ENCODE peak calls at places on chromosome 21, in nine cellular contexts. One of them, this sample, is unnamed. For H3K9me3, the result is how much of the 10 kb centered on the place peaks cover.

GRCh38 chr21:46122241-46122671 is 24.3 kb downstream of the COL6A2 start:
- DNase-seq in cardiac muscle cell: peak
- DNase-seq in SK-N-SH: no peak
- DNase-seq in aorta: peak
- DNase-seq in PC-9: no peak
- DNase-seq in CD4-positive, CD25-positive, alpha-beta regulatory T cell: no peak
- DNase-seq in heart right ventricle: peak
- DNase-seq in transverse colon: peak
- DNase-seq in IMR-90: peak
- DNase-seq in this sample: peak

GRCh38 chr21:28671549-28672195 is 321.0 kb downstream of the LTN1 start:
- DNase-seq in transverse colon: no peak
- DNase-seq in CD4-positive, CD25-positive, alpha-beta regulatory T cell: no peak
- DNase-seq in IMR-90: no peak
- DNase-seq in PC-9: no peak
- DNase-seq in heart right ventricle: no peak
- DNase-seq in cardiac muscle cell: no peak
- DNase-seq in SK-N-SH: no peak
- DNase-seq in aorta: no peak
- DNase-seq in this sample: no peak

GRCh38 chr21:16407403-16408279 is 677.9 kb downstream of the USP25 start:
- DNase-seq in SK-N-SH: peak
- DNase-seq in IMR-90: no peak
- DNase-seq in transverse colon: no peak
- DNase-seq in heart right ventricle: no peak
- DNase-seq in cardiac muscle cell: no peak
- DNase-seq in aorta: no peak
- DNase-seq in PC-9: no peak
- DNase-seq in CD4-positive, CD25-positive, alpha-beta regulatory T cell: no peak
- DNase-seq in this sample: no peak

GRCh38 chr21:27571706-27572105 is 604.8 kb upstream of the ADAMTS5 start:
- DNase-seq in heart right ventricle: no peak
- DNase-seq in PC-9: no peak
- DNase-seq in aorta: no peak
- DNase-seq in CD4-positive, CD25-positive, alpha-beta regulatory T cell: no peak
- DNase-seq in transverse colon: no peak
- DNase-seq in SK-N-SH: no peak
- DNase-seq in IMR-90: peak
- DNase-seq in cardiac muscle cell: no peak
- DNase-seq in this sample: no peak

GRCh38 chr21:42398414-42399030 is 2.7 kb upstream of the TMPRSS3 start:
- DNase-seq in SK-N-SH: no peak
- DNase-seq in aorta: peak
- DNase-seq in PC-9: no peak
- DNase-seq in IMR-90: no peak
- DNase-seq in CD4-positive, CD25-positive, alpha-beta regulatory T cell: no peak
- DNase-seq in cardiac muscle cell: no peak
- DNase-seq in transverse colon: no peak
- DNase-seq in heart right ventricle: no peak
- DNase-seq in this sample: no peak

GRCh38 chr21:45844181-45844580 is 137.4 kb upstream of the COL6A1 start:
- DNase-seq in aorta: peak
- DNase-seq in transverse colon: no peak
- DNase-seq in heart right ventricle: no peak
- DNase-seq in CD4-positive, CD25-positive, alpha-beta regulatory T cell: no peak
- DNase-seq in SK-N-SH: no peak
- DNase-seq in PC-9: no peak
- DNase-seq in cardiac muscle cell: no peak
- DNase-seq in IMR-90: no peak
- DNase-seq in this sample: peak

GRCh38 chr21:41361786-41362604 is at the start of gene MX2:
- DNase-seq in heart right ventricle: peak
- DNase-seq in PC-9: peak
- DNase-seq in cardiac muscle cell: peak
- DNase-seq in IMR-90: peak
- DNase-seq in transverse colon: peak
- DNase-seq in SK-N-SH: no peak
- DNase-seq in CD4-positive, CD25-positive, alpha-beta regulatory T cell: peak
- DNase-seq in aorta: peak
- DNase-seq in this sample: no peak

GRCh38 chr21:46317710-46318463 is 5.8 kb downstream of the C21orf58 start:
- DNase-seq in heart right ventricle: peak
- DNase-seq in SK-N-SH: no peak
- DNase-seq in CD4-positive, CD25-positive, alpha-beta regulatory T cell: no peak
- DNase-seq in PC-9: peak
- DNase-seq in cardiac muscle cell: no peak
- DNase-seq in aorta: no peak
- DNase-seq in transverse colon: peak
- DNase-seq in IMR-90: no peak
- DNase-seq in this sample: no peak

GRCh38 chr21:27649323-27649722 is 682.4 kb upstream of the ADAMTS5 start:
- DNase-seq in heart right ventricle: no peak
- DNase-seq in transverse colon: no peak
- DNase-seq in IMR-90: peak
- DNase-seq in aorta: no peak
- DNase-seq in PC-9: no peak
- DNase-seq in CD4-positive, CD25-positive, alpha-beta regulatory T cell: no peak
- DNase-seq in SK-N-SH: no peak
- DNase-seq in cardiac muscle cell: peak
- DNase-seq in this sample: no peak

DNA sequence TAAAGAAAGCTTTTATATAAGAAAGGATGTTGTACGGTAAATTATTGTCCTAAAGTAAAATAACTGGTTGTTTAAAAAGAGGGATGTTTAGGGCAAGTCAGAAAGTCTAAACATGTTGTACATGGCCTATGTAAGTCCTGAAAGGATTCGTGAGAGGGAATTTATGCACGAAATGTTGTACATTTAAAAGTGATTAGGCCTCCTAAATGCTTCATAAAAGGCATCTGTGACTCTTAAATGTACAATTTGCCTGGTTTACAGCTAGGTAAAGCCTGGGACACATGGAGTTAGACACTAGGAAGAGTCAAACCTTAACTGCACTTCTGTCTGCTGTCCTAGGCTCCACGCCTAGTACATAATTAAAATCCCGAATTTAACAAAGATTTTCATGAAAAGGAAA is 9.7 kb downstream of the KRTAP13-3 start:
- DNase-seq in cardiac muscle cell: no peak
- DNase-seq in CD4-positive, CD25-positive, alpha-beta regulatory T cell: no peak
- DNase-seq in aorta: no peak
- DNase-seq in SK-N-SH: no peak
- DNase-seq in PC-9: no peak
- DNase-seq in heart right ventricle: no peak
- DNase-seq in IMR-90: no peak
- DNase-seq in transverse colon: no peak
- DNase-seq in this sample: no peak
- H3K9me3 ChIP-seq in cardiac muscle cell: under half
- H3K9me3 ChIP-seq in CD4-positive, CD25-positive, alpha-beta regulatory T cell: under half
- H3K9me3 ChIP-seq in aorta: under half
- H3K9me3 ChIP-seq in SK-N-SH: under half
- H3K9me3 ChIP-seq in PC-9: under half
- H3K9me3 ChIP-seq in heart right ventricle: under half
- H3K9me3 ChIP-seq in IMR-90: under half
- H3K9me3 ChIP-seq in transverse colon: under half
- H3K9me3 ChIP-seq in this sample: under half

DNA sequence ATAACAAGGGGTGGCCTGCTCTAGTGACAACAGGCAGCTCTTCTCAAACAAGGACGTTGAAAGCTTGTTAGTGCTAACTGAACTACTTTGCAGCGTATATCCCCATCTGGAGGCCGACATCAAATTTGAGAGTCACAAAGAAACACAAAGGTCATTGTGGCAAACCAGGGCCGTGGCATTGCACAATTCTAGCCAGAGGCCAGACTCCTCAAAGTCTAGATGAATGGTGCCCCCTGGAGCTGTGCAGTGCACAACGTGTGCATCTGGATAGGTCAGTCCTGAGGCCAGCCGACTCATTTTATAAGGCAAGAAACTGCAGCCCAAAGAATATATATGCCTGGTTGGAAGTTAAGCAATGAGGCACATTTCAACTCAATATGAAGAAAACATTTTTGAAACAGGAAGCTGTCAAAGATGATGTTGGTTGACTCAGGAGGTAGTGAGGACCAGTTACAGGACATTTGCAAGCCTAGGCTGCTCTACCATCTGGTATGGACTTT is 459.3 kb upstream of the RUNX1 start:
- DNase-seq in IMR-90: peak
- DNase-seq in aorta: no peak
- DNase-seq in PC-9: peak
- DNase-seq in CD4-positive, CD25-positive, alpha-beta regulatory T cell: no peak
- DNase-seq in transverse colon: peak
- DNase-seq in cardiac muscle cell: peak
- DNase-seq in heart right ventricle: peak
- DNase-seq in SK-N-SH: no peak
- DNase-seq in this sample: no peak
- H3K27ac ChIP-seq in IMR-90: no peak
- H3K27ac ChIP-seq in aorta: no peak
- H3K27ac ChIP-seq in PC-9: no peak
- H3K27ac ChIP-seq in CD4-positive, CD25-positive, alpha-beta regulatory T cell: no peak
- H3K27ac ChIP-seq in transverse colon: no peak
- H3K27ac ChIP-seq in cardiac muscle cell: no peak
- H3K27ac ChIP-seq in heart right ventricle: no peak
- H3K27ac ChIP-seq in SK-N-SH: no peak
- H3K27ac ChIP-seq in this sample: no peak

DNA sequence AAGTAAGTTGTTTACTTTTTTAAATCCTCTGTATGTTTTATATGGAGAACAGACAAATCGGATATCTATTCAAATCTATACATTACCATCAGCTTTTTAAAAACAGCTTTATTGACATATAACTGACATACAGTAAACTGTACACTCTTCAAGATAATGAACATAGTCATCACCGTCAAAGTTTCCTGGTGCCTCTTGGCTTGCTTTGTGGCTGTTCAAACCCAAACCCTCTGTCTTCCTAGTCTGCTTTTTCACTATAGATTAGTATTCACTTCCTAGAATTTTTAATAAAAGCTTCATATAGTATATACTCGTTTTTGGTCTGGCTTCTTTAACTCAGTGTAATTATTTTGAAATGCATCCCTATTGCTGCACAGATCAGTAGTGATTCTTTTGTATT is 56.4 kb upstream of the TPTE start:
- DNase-seq in heart right ventricle: no peak
- DNase-seq in cardiac muscle cell: no peak
- DNase-seq in SK-N-SH: no peak
- DNase-seq in transverse colon: no peak
- DNase-seq in IMR-90: no peak
- DNase-seq in PC-9: no peak
- DNase-seq in CD4-positive, CD25-positive, alpha-beta regulatory T cell: no peak
- DNase-seq in aorta: no peak
- DNase-seq in this sample: no peak
- H3K9me3 ChIP-seq in heart right ventricle: under half
- H3K9me3 ChIP-seq in cardiac muscle cell: under half
- H3K9me3 ChIP-seq in SK-N-SH: under half
- H3K9me3 ChIP-seq in transverse colon: under half
- H3K9me3 ChIP-seq in IMR-90: under half
- H3K9me3 ChIP-seq in PC-9: under half
- H3K9me3 ChIP-seq in CD4-positive, CD25-positive, alpha-beta regulatory T cell: under half
- H3K9me3 ChIP-seq in aorta: under half
- H3K9me3 ChIP-seq in this sample: under half

DNA sequence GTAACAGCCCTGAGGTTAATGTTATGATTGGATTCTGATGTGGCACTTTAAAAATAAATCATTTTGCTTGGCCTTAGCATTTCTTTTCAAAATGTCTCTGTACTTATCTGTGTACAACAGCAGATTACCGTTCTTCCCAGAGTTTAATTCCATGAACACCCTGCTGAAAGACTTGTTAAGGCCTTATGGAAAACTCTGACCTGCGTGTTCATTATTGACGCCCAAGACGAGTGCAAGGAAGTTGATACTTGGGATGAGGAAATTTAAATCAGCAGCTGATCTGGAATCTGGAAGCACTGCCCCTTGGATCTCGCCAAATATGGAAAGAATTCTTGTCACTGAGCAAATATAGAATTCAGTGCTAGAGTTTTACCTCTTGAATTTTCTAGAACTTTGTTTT is 6.7 kb downstream of the ERG start:
- DNase-seq in transverse colon: no peak
- DNase-seq in IMR-90: no peak
- DNase-seq in SK-N-SH: no peak
- DNase-seq in CD4-positive, CD25-positive, alpha-beta regulatory T cell: no peak
- DNase-seq in cardiac muscle cell: peak
- DNase-seq in heart right ventricle: no peak
- DNase-seq in aorta: no peak
- DNase-seq in PC-9: no peak
- DNase-seq in this sample: no peak
- H3K27ac ChIP-seq in transverse colon: no peak
- H3K27ac ChIP-seq in IMR-90: no peak
- H3K27ac ChIP-seq in SK-N-SH: no peak
- H3K27ac ChIP-seq in CD4-positive, CD25-positive, alpha-beta regulatory T cell: no peak
- H3K27ac ChIP-seq in cardiac muscle cell: no peak
- H3K27ac ChIP-seq in heart right ventricle: no peak
- H3K27ac ChIP-seq in aorta: peak
- H3K27ac ChIP-seq in PC-9: no peak
- H3K27ac ChIP-seq in this sample: no peak

DNA sequence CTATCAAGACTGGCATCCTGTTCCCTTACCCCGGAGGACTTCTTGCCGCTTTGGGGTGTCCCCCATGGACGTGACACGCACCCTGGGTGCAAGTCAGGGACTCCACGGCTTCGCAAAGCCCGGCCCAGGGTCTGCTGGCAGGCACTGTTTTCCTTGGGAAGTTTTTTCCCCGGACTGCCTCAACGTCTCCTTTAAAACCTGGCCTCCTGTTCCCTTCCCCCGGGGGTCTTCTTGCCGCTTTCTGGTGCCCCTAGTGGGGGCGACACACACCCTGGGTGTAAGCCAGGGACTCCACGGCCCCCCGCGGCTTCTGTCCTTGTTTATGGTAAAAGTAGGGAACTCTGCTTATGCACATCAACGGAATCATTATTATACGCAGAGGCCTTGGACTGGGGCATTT is 136.6 kb downstream of the LIPI start:
- DNase-seq in cardiac muscle cell: no peak
- DNase-seq in IMR-90: no peak
- DNase-seq in aorta: no peak
- DNase-seq in heart right ventricle: no peak
- DNase-seq in transverse colon: no peak
- DNase-seq in PC-9: no peak
- DNase-seq in SK-N-SH: no peak
- DNase-seq in CD4-positive, CD25-positive, alpha-beta regulatory T cell: no peak
- DNase-seq in this sample: no peak
- H3K9me3 ChIP-seq in cardiac muscle cell: under half
- H3K9me3 ChIP-seq in IMR-90: under half
- H3K9me3 ChIP-seq in aorta: under half
- H3K9me3 ChIP-seq in heart right ventricle: under half
- H3K9me3 ChIP-seq in transverse colon: under half
- H3K9me3 ChIP-seq in PC-9: under half
- H3K9me3 ChIP-seq in SK-N-SH: under half
- H3K9me3 ChIP-seq in CD4-positive, CD25-positive, alpha-beta regulatory T cell: under half
- H3K9me3 ChIP-seq in this sample: under half